ENCODE peak calls at places on chromosomes 6 and 20, in four cellular contexts. One of them, this sample, is unnamed.
A peak's percentile ranks its signal among the peaks of the same experiment; 100 is the strongest.

GRCh38 chr6:3913077-3913957 is 64.1 kb downstream of the FAM50B start:
- DNase-seq in GM12878: no peak
- DNase-seq in HepG2: peak; percentile 99
- DNase-seq in K562: peak; percentile 73
- DNase-seq in this sample: peak; percentile 23

GRCh38 chr20:4022386-4023350 is 7.3 kb upstream of the RNF24 start:
- DNase-seq in GM12878: no peak
- DNase-seq in HepG2: no peak
- DNase-seq in K562: no peak
- DNase-seq in this sample: no peak

GRCh38 chr6:158799051-158799792 is 19.9 kb downstream of the EZR start:
- DNase-seq in GM12878: no peak
- DNase-seq in HepG2: peak; percentile 72
- DNase-seq in K562: no peak
- DNase-seq in this sample: peak; percentile 61

GRCh38 chr6:10385512-10386132 is 29.3 kb downstream of the TFAP2A start:
- DNase-seq in GM12878: no peak
- DNase-seq in HepG2: no peak
- DNase-seq in K562: no peak
- DNase-seq in this sample: no peak

GRCh38 chr6:75412937-75413662 is 80.5 kb downstream of the FILIP1 start:
- DNase-seq in GM12878: no peak
- DNase-seq in HepG2: no peak
- DNase-seq in K562: no peak
- DNase-seq in this sample: no peak

GRCh38 chr6:79077680-79078056 is 386 bp downstream of the PHIP start:
- DNase-seq in GM12878: no peak
- DNase-seq in HepG2: no peak
- DNase-seq in K562: peak; percentile 57
- DNase-seq in this sample: peak; percentile 36

GRCh38 chr6:100664274-100665040 is 199.7 kb upstream of the SIM1 start:
- DNase-seq in GM12878: no peak
- DNase-seq in HepG2: no peak
- DNase-seq in K562: peak; percentile 19
- DNase-seq in this sample: peak; percentile 9

GRCh38 chr6:57173886-57174510 is 1.9 kb downstream of the BAG2 start:
- DNase-seq in GM12878: no peak
- DNase-seq in HepG2: peak; percentile 60
- DNase-seq in K562: no peak
- DNase-seq in this sample: no peak

GRCh38 chr20:32517914-32518592 is 67.1 kb downstream of the NOL4L start:
- DNase-seq in GM12878: no peak
- DNase-seq in HepG2: no peak
- DNase-seq in K562: no peak
- DNase-seq in this sample: no peak

GRCh38 chr20:62366370-62367135 is 559 bp downstream of the LAMA5 start:
- DNase-seq in GM12878: no peak
- DNase-seq in HepG2: peak; percentile 61
- DNase-seq in K562: peak; percentile 91
- DNase-seq in this sample: peak; percentile 58

GRCh38 chr20:32344835-32345506 is 13.2 kb upstream of the ASXL1 start:
- DNase-seq in GM12878: no peak
- DNase-seq in HepG2: no peak
- DNase-seq in K562: no peak
- DNase-seq in this sample: no peak

GRCh38 chr20:46088409-46089075 is 1.2 kb downstream of the NCOA5 start:
- DNase-seq in GM12878: no peak
- DNase-seq in HepG2: peak; percentile 63
- DNase-seq in K562: no peak
- DNase-seq in this sample: peak; percentile 16

GRCh38 chr20:33202451-33202850 is 14.7 kb upstream of the BPIFA3 start:
- DNase-seq in GM12878: no peak
- DNase-seq in HepG2: no peak
- DNase-seq in K562: no peak
- DNase-seq in this sample: no peak

GRCh38 chr6:19433101-19433500 is 404.1 kb upstream of the ID4 start:
- DNase-seq in GM12878: no peak
- DNase-seq in HepG2: no peak
- DNase-seq in K562: no peak
- DNase-seq in this sample: no peak

GRCh38 chr6:33549196-33549595 is 30.9 kb downstream of the BAK1 start:
- DNase-seq in GM12878: no peak
- DNase-seq in HepG2: no peak
- DNase-seq in K562: no peak
- DNase-seq in this sample: no peak

GRCh38 chr6:31888281-31889258 is 8.9 kb downstream of the EHMT2 start:
- DNase-seq in GM12878: no peak
- DNase-seq in HepG2: no peak
- DNase-seq in K562: peak; percentile 67
- DNase-seq in this sample: peak; percentile 50

GRCh38 chr6:21731411-21732031 is 138.0 kb downstream of the SOX4 start:
- DNase-seq in GM12878: no peak
- DNase-seq in HepG2: peak; percentile 63
- DNase-seq in K562: no peak
- DNase-seq in this sample: no peak

GRCh38 chr20:35200255-35200654 is 26.2 kb upstream of the MMP24 start:
- DNase-seq in GM12878: no peak
- DNase-seq in HepG2: no peak
- DNase-seq in K562: no peak
- DNase-seq in this sample: no peak
- TF ChIP-seq BHLHE40 in GM12878: no peak
- TF ChIP-seq BHLHE40 in HepG2: no peak
- TF ChIP-seq BHLHE40 in K562: no peak
- TF ChIP-seq BHLHE40 in this sample: no peak

DNA sequence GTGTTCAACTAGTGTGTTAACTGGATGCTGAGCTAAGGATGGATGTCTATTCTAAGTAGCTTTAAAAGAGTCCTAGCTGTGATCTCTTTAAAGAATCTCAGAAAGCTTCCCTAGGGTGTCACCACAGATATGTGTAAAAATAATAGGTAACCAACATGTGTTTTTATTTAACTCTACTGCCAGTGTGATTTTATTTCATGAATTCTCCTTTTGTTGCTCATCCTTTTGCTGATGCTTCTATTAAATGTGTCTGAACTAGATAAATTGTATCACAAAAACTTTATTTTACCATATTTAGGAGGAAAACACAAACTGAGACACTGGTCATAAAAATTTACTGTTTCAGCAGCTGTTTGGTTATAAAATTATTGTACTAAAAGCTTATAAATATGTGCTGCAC is 809.4 kb upstream of the CITED2 start:
- DNase-seq in GM12878: no peak
- DNase-seq in HepG2: no peak
- DNase-seq in K562: no peak
- DNase-seq in this sample: no peak
- TF ChIP-seq SP1 in GM12878: no peak
- TF ChIP-seq SP1 in HepG2: no peak
- TF ChIP-seq SP1 in K562: no peak
- TF ChIP-seq SP1 in this sample: no peak

DNA sequence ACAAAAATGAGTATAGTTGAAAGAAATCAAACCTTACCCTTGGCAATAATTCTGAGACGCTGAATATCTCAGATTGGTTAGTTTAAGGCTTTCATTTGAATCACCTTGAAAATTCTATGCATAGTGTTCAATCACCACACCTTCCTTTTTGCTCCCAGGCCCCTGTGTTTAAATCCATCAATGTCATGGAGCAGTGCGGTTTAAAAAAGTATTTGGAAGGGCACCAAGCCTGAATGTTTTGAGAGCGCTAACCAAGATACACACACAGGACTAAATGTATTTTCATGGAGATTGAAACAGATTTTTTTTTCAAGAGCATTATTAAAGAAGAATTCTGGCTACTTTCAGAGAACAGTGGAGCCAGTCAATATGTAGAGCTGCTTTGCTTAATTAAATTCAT is 195.7 kb downstream of the CENPW start:
- DNase-seq in GM12878: no peak
- DNase-seq in HepG2: no peak
- DNase-seq in K562: no peak
- DNase-seq in this sample: no peak
- TF ChIP-seq BHLHE40 in GM12878: no peak
- TF ChIP-seq BHLHE40 in HepG2: no peak
- TF ChIP-seq BHLHE40 in K562: no peak
- TF ChIP-seq BHLHE40 in this sample: no peak

DNA sequence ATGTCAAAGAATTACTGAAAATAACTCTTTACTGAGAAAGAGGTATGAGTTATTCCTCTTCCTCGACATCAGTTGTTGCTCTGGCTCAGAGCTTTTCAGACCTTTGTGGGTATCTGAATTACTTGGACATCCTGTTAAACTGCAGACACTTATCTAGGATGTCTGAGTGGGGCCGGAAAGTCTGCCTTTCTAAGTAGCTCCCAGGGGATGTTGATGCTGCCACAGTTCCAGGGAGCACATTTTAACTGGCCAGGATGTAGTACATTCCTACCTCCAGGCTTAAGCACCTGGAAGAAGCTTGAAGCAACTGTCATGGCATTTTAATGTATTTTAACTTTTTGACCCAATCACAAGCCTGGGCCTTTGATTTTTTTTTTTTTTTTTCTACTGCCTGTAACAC is 265.8 kb upstream of the PLCB4 start:
- DNase-seq in GM12878: no peak
- DNase-seq in HepG2: no peak
- DNase-seq in K562: no peak
- DNase-seq in this sample: no peak
- TF ChIP-seq SP1 in GM12878: no peak
- TF ChIP-seq SP1 in HepG2: no peak
- TF ChIP-seq SP1 in K562: no peak
- TF ChIP-seq SP1 in this sample: no peak

GRCh38 chr20:10338781-10339180 is 95.2 kb downstream of the MKKS start:
- DNase-seq in GM12878: no peak
- DNase-seq in HepG2: no peak
- DNase-seq in K562: no peak
- DNase-seq in this sample: no peak
- TF ChIP-seq BHLHE40 in GM12878: no peak
- TF ChIP-seq BHLHE40 in HepG2: no peak
- TF ChIP-seq BHLHE40 in K562: no peak
- TF ChIP-seq BHLHE40 in this sample: no peak

This sample was measured in HEK293T.